ENCODE peak calls at places on chromosomes 4 and X, in ten cellular contexts. One of them, this sample, is unnamed.

GRCh38 chr4:138835833-138836521 is 179.6 kb upstream of the NOCT start:
- DNase-seq in transverse colon: peak
- DNase-seq in heart right ventricle: peak
- DNase-seq in heart left ventricle: peak
- DNase-seq in thoracic aorta: no peak
- DNase-seq in IMR-90: peak
- DNase-seq in cardiac muscle cell: peak
- DNase-seq in AG04450: no peak
- DNase-seq in right lobe of liver: peak
- DNase-seq in testis: no peak
- DNase-seq in this sample: no peak

GRCh38 chr4:78432896-78433295 is 118.7 kb upstream of the ANXA3 start:
- DNase-seq in IMR-90: peak
- DNase-seq in testis: no peak
- DNase-seq in AG04450: no peak
- DNase-seq in heart left ventricle: no peak
- DNase-seq in cardiac muscle cell: peak
- DNase-seq in heart right ventricle: no peak
- DNase-seq in thoracic aorta: no peak
- DNase-seq in right lobe of liver: no peak
- DNase-seq in transverse colon: no peak
- DNase-seq in this sample: no peak

GRCh38 chrX:103480526-103480925 is 38.8 kb downstream of the RAB40A start:
- DNase-seq in thoracic aorta: no peak
- DNase-seq in AG04450: no peak
- DNase-seq in testis: no peak
- DNase-seq in heart left ventricle: no peak
- DNase-seq in transverse colon: no peak
- DNase-seq in IMR-90: no peak
- DNase-seq in cardiac muscle cell: no peak
- DNase-seq in right lobe of liver: no peak
- DNase-seq in heart right ventricle: no peak
- DNase-seq in this sample: no peak

GRCh38 chr4:185398618-185399017 is 2.0 kb downstream of the ANKRD37 start:
- DNase-seq in right lobe of liver: no peak
- DNase-seq in AG04450: no peak
- DNase-seq in transverse colon: no peak
- DNase-seq in heart right ventricle: no peak
- DNase-seq in IMR-90: no peak
- DNase-seq in thoracic aorta: no peak
- DNase-seq in heart left ventricle: no peak
- DNase-seq in testis: no peak
- DNase-seq in cardiac muscle cell: no peak
- DNase-seq in this sample: no peak

GRCh38 chr4:152356428-152357034 is 179.4 kb downstream of the FBXW7 start:
- DNase-seq in IMR-90: peak
- DNase-seq in right lobe of liver: no peak
- DNase-seq in AG04450: no peak
- DNase-seq in heart right ventricle: no peak
- DNase-seq in heart left ventricle: no peak
- DNase-seq in transverse colon: no peak
- DNase-seq in thoracic aorta: no peak
- DNase-seq in testis: no peak
- DNase-seq in cardiac muscle cell: peak
- DNase-seq in this sample: no peak

GRCh38 chr4:146072381-146072780 is 103.1 kb upstream of the LSM6 start:
- DNase-seq in testis: no peak
- DNase-seq in heart left ventricle: no peak
- DNase-seq in IMR-90: no peak
- DNase-seq in thoracic aorta: no peak
- DNase-seq in AG04450: no peak
- DNase-seq in transverse colon: no peak
- DNase-seq in cardiac muscle cell: peak
- DNase-seq in right lobe of liver: no peak
- DNase-seq in heart right ventricle: no peak
- DNase-seq in this sample: no peak

GRCh38 chr4:170400346-170400745 is 310.6 kb upstream of the AADAT start:
- DNase-seq in thoracic aorta: no peak
- DNase-seq in cardiac muscle cell: no peak
- DNase-seq in testis: no peak
- DNase-seq in transverse colon: no peak
- DNase-seq in heart right ventricle: no peak
- DNase-seq in IMR-90: no peak
- DNase-seq in heart left ventricle: no peak
- DNase-seq in right lobe of liver: no peak
- DNase-seq in AG04450: no peak
- DNase-seq in this sample: no peak

GRCh38 chr4:2689825-2690700 is 66.1 kb downstream of the TNIP2 start:
- DNase-seq in AG04450: no peak
- DNase-seq in right lobe of liver: no peak
- DNase-seq in heart right ventricle: no peak
- DNase-seq in IMR-90: no peak
- DNase-seq in heart left ventricle: no peak
- DNase-seq in transverse colon: peak
- DNase-seq in cardiac muscle cell: no peak
- DNase-seq in testis: no peak
- DNase-seq in thoracic aorta: no peak
- DNase-seq in this sample: peak

GRCh38 chrX:45711231-45711630 is 510.6 kb upstream of the DIPK2B start:
- DNase-seq in thoracic aorta: no peak
- DNase-seq in heart left ventricle: no peak
- DNase-seq in transverse colon: no peak
- DNase-seq in testis: no peak
- DNase-seq in AG04450: no peak
- DNase-seq in heart right ventricle: no peak
- DNase-seq in right lobe of liver: no peak
- DNase-seq in cardiac muscle cell: peak
- DNase-seq in IMR-90: peak
- DNase-seq in this sample: no peak

GRCh38 chrX:39676434-39676833 is 421.3 kb downstream of the BCOR start:
- DNase-seq in thoracic aorta: no peak
- DNase-seq in AG04450: no peak
- DNase-seq in testis: no peak
- DNase-seq in heart right ventricle: no peak
- DNase-seq in heart left ventricle: no peak
- DNase-seq in right lobe of liver: no peak
- DNase-seq in IMR-90: no peak
- DNase-seq in cardiac muscle cell: no peak
- DNase-seq in transverse colon: no peak
- DNase-seq in this sample: no peak

GRCh38 chr4:38266616-38267015 is 306.4 kb downstream of the PTTG2 start:
- DNase-seq in cardiac muscle cell: no peak
- DNase-seq in testis: no peak
- DNase-seq in right lobe of liver: no peak
- DNase-seq in heart right ventricle: no peak
- DNase-seq in heart left ventricle: no peak
- DNase-seq in AG04450: no peak
- DNase-seq in IMR-90: peak
- DNase-seq in transverse colon: peak
- DNase-seq in thoracic aorta: no peak
- DNase-seq in this sample: peak

GRCh38 chr4:2220016-2220620 is 21.8 kb downstream of the HAUS3 start:
- DNase-seq in AG04450: peak
- DNase-seq in IMR-90: peak
- DNase-seq in thoracic aorta: peak
- DNase-seq in cardiac muscle cell: peak
- DNase-seq in heart right ventricle: peak
- DNase-seq in testis: peak
- DNase-seq in right lobe of liver: peak
- DNase-seq in heart left ventricle: peak
- DNase-seq in transverse colon: peak
- DNase-seq in this sample: peak

GRCh38 chr4:6087669-6088068 is 69.4 kb upstream of the C4orf50 start:
- DNase-seq in heart left ventricle: no peak
- DNase-seq in heart right ventricle: peak
- DNase-seq in cardiac muscle cell: peak
- DNase-seq in AG04450: no peak
- DNase-seq in thoracic aorta: no peak
- DNase-seq in testis: peak
- DNase-seq in right lobe of liver: peak
- DNase-seq in IMR-90: peak
- DNase-seq in transverse colon: no peak
- DNase-seq in this sample: peak

GRCh38 chr4:628821-629635 is 3.7 kb downstream of the PDE6B start:
- DNase-seq in thoracic aorta: no peak
- DNase-seq in testis: no peak
- DNase-seq in AG04450: no peak
- DNase-seq in heart left ventricle: no peak
- DNase-seq in right lobe of liver: peak
- DNase-seq in transverse colon: no peak
- DNase-seq in heart right ventricle: no peak
- DNase-seq in cardiac muscle cell: no peak
- DNase-seq in IMR-90: no peak
- DNase-seq in this sample: no peak

GRCh38 chrX:17689971-17690409 is 47.3 kb upstream of the SCML1 start:
- DNase-seq in transverse colon: peak
- DNase-seq in testis: peak
- DNase-seq in IMR-90: peak
- DNase-seq in cardiac muscle cell: peak
- DNase-seq in right lobe of liver: no peak
- DNase-seq in thoracic aorta: peak
- DNase-seq in heart left ventricle: peak
- DNase-seq in heart right ventricle: peak
- DNase-seq in AG04450: peak
- DNase-seq in this sample: peak

GRCh38 chr4:81351653-81352455 is 119.9 kb downstream of the RASGEF1B start:
- DNase-seq in IMR-90: peak
- DNase-seq in heart right ventricle: peak
- DNase-seq in right lobe of liver: peak
- DNase-seq in cardiac muscle cell: peak
- DNase-seq in AG04450: peak
- DNase-seq in heart left ventricle: peak
- DNase-seq in transverse colon: peak
- DNase-seq in thoracic aorta: no peak
- DNase-seq in testis: peak
- DNase-seq in this sample: peak

GRCh38 chrX:13048265-13048664 is 3.8 kb upstream of the FAM9C start:
- DNase-seq in transverse colon: no peak
- DNase-seq in heart left ventricle: no peak
- DNase-seq in testis: no peak
- DNase-seq in AG04450: no peak
- DNase-seq in cardiac muscle cell: no peak
- DNase-seq in IMR-90: peak
- DNase-seq in heart right ventricle: no peak
- DNase-seq in thoracic aorta: no peak
- DNase-seq in right lobe of liver: no peak
- DNase-seq in this sample: no peak

GRCh38 chr4:163544407-163545038 is 50.0 kb downstream of the TMA16 start:
- DNase-seq in cardiac muscle cell: peak
- DNase-seq in testis: peak
- DNase-seq in heart right ventricle: peak
- DNase-seq in transverse colon: peak
- DNase-seq in right lobe of liver: peak
- DNase-seq in IMR-90: peak
- DNase-seq in heart left ventricle: peak
- DNase-seq in AG04450: no peak
- DNase-seq in thoracic aorta: no peak
- DNase-seq in this sample: peak
- H3K4me3 ChIP-seq in cardiac muscle cell: no peak
- H3K4me3 ChIP-seq in testis: no peak
- H3K4me3 ChIP-seq in heart right ventricle: no peak
- H3K4me3 ChIP-seq in transverse colon: peak
- H3K4me3 ChIP-seq in right lobe of liver: no peak
- H3K4me3 ChIP-seq in IMR-90: peak
- H3K4me3 ChIP-seq in heart left ventricle: no peak
- H3K4me3 ChIP-seq in AG04450: peak
- H3K4me3 ChIP-seq in thoracic aorta: peak
- H3K4me3 ChIP-seq in this sample: no peak

GRCh38 chr4:154009795-154010194 is 220.9 kb upstream of the SFRP2 start:
- DNase-seq in thoracic aorta: no peak
- DNase-seq in right lobe of liver: no peak
- DNase-seq in heart right ventricle: no peak
- DNase-seq in AG04450: no peak
- DNase-seq in testis: no peak
- DNase-seq in heart left ventricle: no peak
- DNase-seq in IMR-90: no peak
- DNase-seq in transverse colon: no peak
- DNase-seq in cardiac muscle cell: no peak
- DNase-seq in this sample: no peak

GRCh38 chr4:154014401-154015105 is 225.7 kb upstream of the SFRP2 start:
- DNase-seq in heart left ventricle: no peak
- DNase-seq in cardiac muscle cell: no peak
- DNase-seq in heart right ventricle: no peak
- DNase-seq in right lobe of liver: no peak
- DNase-seq in AG04450: no peak
- DNase-seq in thoracic aorta: no peak
- DNase-seq in IMR-90: no peak
- DNase-seq in transverse colon: no peak
- DNase-seq in testis: no peak
- DNase-seq in this sample: no peak

GRCh38 chr4:154009191-154009590 is 220.3 kb upstream of the SFRP2 start:
- DNase-seq in cardiac muscle cell: no peak
- DNase-seq in transverse colon: no peak
- DNase-seq in right lobe of liver: no peak
- DNase-seq in IMR-90: no peak
- DNase-seq in thoracic aorta: no peak
- DNase-seq in testis: no peak
- DNase-seq in heart left ventricle: no peak
- DNase-seq in heart right ventricle: no peak
- DNase-seq in AG04450: no peak
- DNase-seq in this sample: no peak

GRCh38 chr4:154010377-154010776 is 221.5 kb upstream of the SFRP2 start:
- DNase-seq in heart right ventricle: no peak
- DNase-seq in transverse colon: peak
- DNase-seq in AG04450: no peak
- DNase-seq in cardiac muscle cell: no peak
- DNase-seq in testis: no peak
- DNase-seq in thoracic aorta: no peak
- DNase-seq in right lobe of liver: no peak
- DNase-seq in IMR-90: no peak
- DNase-seq in heart left ventricle: no peak
- DNase-seq in this sample: no peak

GRCh38 chr4:154013576-154013975 is 224.7 kb upstream of the SFRP2 start:
- DNase-seq in heart left ventricle: no peak
- DNase-seq in thoracic aorta: no peak
- DNase-seq in heart right ventricle: no peak
- DNase-seq in testis: no peak
- DNase-seq in IMR-90: no peak
- DNase-seq in transverse colon: no peak
- DNase-seq in AG04450: no peak
- DNase-seq in right lobe of liver: no peak
- DNase-seq in cardiac muscle cell: no peak
- DNase-seq in this sample: no peak
- H3K27ac ChIP-seq in heart left ventricle: no peak
- H3K27ac ChIP-seq in thoracic aorta: no peak
- H3K27ac ChIP-seq in heart right ventricle: no peak
- H3K27ac ChIP-seq in testis: no peak
- H3K27ac ChIP-seq in IMR-90: no peak
- H3K27ac ChIP-seq in transverse colon: no peak
- H3K27ac ChIP-seq in AG04450: no peak
- H3K27ac ChIP-seq in right lobe of liver: no peak
- H3K27ac ChIP-seq in cardiac muscle cell: no peak
- H3K27ac ChIP-seq in this sample: no peak

GRCh38 chr4:113901994-113902787 is 77.3 kb downstream of the ARSJ start:
- DNase-seq in cardiac muscle cell: no peak
- DNase-seq in IMR-90: no peak
- DNase-seq in transverse colon: peak
- DNase-seq in heart right ventricle: no peak
- DNase-seq in heart left ventricle: no peak
- DNase-seq in thoracic aorta: no peak
- DNase-seq in right lobe of liver: peak
- DNase-seq in testis: no peak
- DNase-seq in AG04450: no peak
- DNase-seq in this sample: no peak
- TF ChIP-seq CTCF in cardiac muscle cell: no peak
- TF ChIP-seq CTCF in IMR-90: no peak
- TF ChIP-seq CTCF in transverse colon: peak
- TF ChIP-seq CTCF in heart right ventricle: no peak
- TF ChIP-seq CTCF in heart left ventricle: no peak
- TF ChIP-seq CTCF in thoracic aorta: no peak
- TF ChIP-seq CTCF in right lobe of liver: peak
- TF ChIP-seq CTCF in testis: no peak
- TF ChIP-seq CTCF in AG04450: no peak
- TF ChIP-seq CTCF in this sample: no peak

GRCh38 chrX:77493677-77494553 is 46.7 kb downstream of the FGF16 start:
- DNase-seq in heart left ventricle: no peak
- DNase-seq in transverse colon: no peak
- DNase-seq in testis: no peak
- DNase-seq in cardiac muscle cell: peak
- DNase-seq in right lobe of liver: no peak
- DNase-seq in IMR-90: peak
- DNase-seq in thoracic aorta: no peak
- DNase-seq in AG04450: peak
- DNase-seq in heart right ventricle: no peak
- DNase-seq in this sample: no peak
- H3K4me3 ChIP-seq in heart left ventricle: no peak
- H3K4me3 ChIP-seq in transverse colon: no peak
- H3K4me3 ChIP-seq in testis: no peak
- H3K4me3 ChIP-seq in cardiac muscle cell: no peak
- H3K4me3 ChIP-seq in right lobe of liver: no peak
- H3K4me3 ChIP-seq in IMR-90: no peak
- H3K4me3 ChIP-seq in thoracic aorta: no peak
- H3K4me3 ChIP-seq in AG04450: no peak
- H3K4me3 ChIP-seq in heart right ventricle: no peak
- H3K4me3 ChIP-seq in this sample: no peak